ENCODE peak calls at places on chromosome 11, in four cellular contexts. Q is HepG2, N is A549, K is suprapubic skin. D is an unnamed sample.

GRCh38 chr11:113974741-113975470 is at the start of gene HTR3A:
- DNase-seq in N (no peak), K (no peak), Q (peak; percentile 9), D (no peak)

GRCh38 chr11:121575250-121575962 is 122.6 kb upstream of the SORL1-AS1 start:
- DNase-seq in N (no peak), Q (no peak), K (no peak), D (no peak)

GRCh38 chr11:94885133-94885532 is 88.2 kb downstream of the CWC15 start:
- DNase-seq in K (no peak), N (no peak), Q (no peak), D (no peak)

GRCh38 chr11:29161216-29161615 is 855.6 kb downstream of the KCNA4 start:
- DNase-seq in K (no peak), N (no peak), Q (no peak), D (no peak)

GRCh38 chr11:86910592-86910991 is 44.6 kb downstream of the FZD4 start:
- DNase-seq in Q (no peak), N (peak; percentile 13), K (no peak), D (no peak)

GRCh38 chr11:9625158-9625557 is 38.7 kb upstream of the SWAP70 start:
- DNase-seq in Q (no peak), N (no peak), K (peak; percentile 55), D (no peak)

GRCh38 chr11:131079036-131079435 is 162.8 kb upstream of the SNX19 start:
- DNase-seq in K (no peak), N (no peak), Q (no peak), D (no peak)

GRCh38 chr11:113896156-113896879 is 8.3 kb upstream of the HTR3B start:
- DNase-seq in K (peak; percentile 35), Q (no peak), N (peak; percentile 15), D (no peak)

GRCh38 chr11:75285776-75286360 is 45.3 kb downstream of the TPBGL start:
- DNase-seq in K (no peak), Q (no peak), N (no peak), D (no peak)

GRCh38 chr11:62958547-62959071 is 26.2 kb downstream of the SLC22A6 start:
- DNase-seq in K (no peak), Q (no peak), N (no peak), D (no peak)

GRCh38 chr11:74783241-74783871 is 34.7 kb downstream of the RNF169 start:
- DNase-seq in Q (no peak), K (no peak), N (no peak), D (no peak)

GRCh38 chr11:326592-326841 is 5.9 kb upstream of the IFITM3 start:
- DNase-seq in Q (no peak), K (no peak), N (no peak), D (no peak)

GRCh38 chr11:13183094-13183825 is 94.3 kb upstream of the BMAL1 start:
- DNase-seq in Q (peak; percentile 28), N (peak; percentile 48), K (no peak), D (peak; percentile 15)

GRCh38 chr11:64566042-64566914 is 24.7 kb upstream of the SLC22A12 start:
- DNase-seq in N (peak; percentile 93), K (peak; percentile 76), Q (peak; percentile 99), D (peak; percentile 54)

GRCh38 chr11:118930152-118930712 is 4.5 kb upstream of the BCL9L start:
- DNase-seq in Q (peak; percentile 75), N (no peak), K (peak; percentile 90), D (peak; percentile 75)
- TF ChIP-seq EP300 in Q (no peak), N (no peak), K (no peak), D (peak; percentile 31)

GRCh38 chr11:66854729-66855211 is 2.1 kb upstream of the LRFN4 start:
- DNase-seq in K (no peak), Q (no peak), N (no peak), D (no peak)

GRCh38 chr11:66857234-66857926 is 516 bp downstream of the LRFN4 start:
- DNase-seq in N (peak; percentile 44), K (no peak), Q (peak; percentile 30), D (no peak)

GRCh38 chr11:66856496-66857233 is at the start of gene LRFN4:
- DNase-seq in K (no peak), N (peak; percentile 39), Q (no peak), D (no peak)

GRCh38 chr11:66854231-66854661 is 2.6 kb upstream of the LRFN4 start:
- DNase-seq in Q (no peak), K (no peak), N (no peak), D (no peak)

GRCh38 chr11:66855574-66856495 is 1.0 kb upstream of the LRFN4 start:
- DNase-seq in Q (peak; percentile 62), K (peak; percentile 95), N (peak; percentile 93), D (peak; percentile 83)
- TF ChIP-seq POLR2A in Q (peak; percentile 58), K (no peak), N (peak; percentile 43), D (peak; percentile 26)

GRCh38 chr11:5922749-5923426 is 19.2 kb upstream of the OR56A3 start:
- DNase-seq in Q (no peak), K (no peak), N (no peak), D (no peak)
- H3K27ac ChIP-seq in Q (no peak overlapping the region), K (no peak overlapping the region), N (no peak overlapping the region), D (no peak overlapping the region)

GRCh38 chr11:45804806-45805304 is at the start of gene SLC35C1:
- DNase-seq in K (peak; percentile 98), Q (peak; percentile 88), N (peak; percentile 87), D (peak; percentile 95)
- TF ChIP-seq EP300 in K (no peak), Q (no peak), N (no peak), D (peak; percentile 87)

GRCh38 chr11:70203749-70204465 is 811 bp downstream of the FADD start:
- DNase-seq in Q (peak; percentile 59), N (peak; percentile 54), K (no peak), D (no peak)
- TF ChIP-seq POLR2A in Q (no peak), N (no peak), K (no peak), D (no peak)